ENCODE peak calls at places on chromosomes 2 and 18, in five cellular contexts. A is HFFc6, E is IMR-90, H is thoracic aorta, S is glutamatergic neuron. X is an unnamed sample.

GRCh38 chr2:201259216-201259615 is 1.1 kb upstream of the CASP8 start:
- DNase-seq in A (no peak), E (no peak), H (no peak), S (no peak), X (no peak)

GRCh38 chr2:9757430-9758287 is 85.6 kb upstream of the TAF1B start:
- DNase-seq in A (peak; percentile 17), E (peak; percentile 27), H (peak; percentile 25), S (peak; percentile 40), X (no peak)

GRCh38 chr18:42258301-42258965 is 303.4 kb downstream of the PIK3C3 start:
- DNase-seq in A (no peak), E (no peak), H (no peak), S (no peak), X (no peak)

GRCh38 chr2:211093743-211094303 is 537.4 kb downstream of the CPS1 start:
- DNase-seq in A (no peak), E (no peak), H (no peak), S (no peak), X (no peak)

GRCh38 chr2:28662468-28663095 is 89.0 kb upstream of the PPP1CB start:
- DNase-seq in A (peak; percentile 71), E (peak; percentile 81), H (peak; percentile 87), S (no peak), X (no peak)

GRCh38 chr2:170221317-170222288 is 43.7 kb downstream of the MYO3B start:
- DNase-seq in A (peak; percentile 18), E (peak; percentile 76), H (no peak), S (no peak), X (no peak)

GRCh38 chr18:21855432-21855831 is 114.8 kb downstream of the MIB1 start:
- DNase-seq in A (no peak), E (no peak), H (no peak), S (no peak), X (no peak)

GRCh38 chr18:11096411-11096810 is 53.0 kb downstream of the PIEZO2 start:
- DNase-seq in A (no peak), E (no peak), H (no peak), S (no peak), X (no peak)

GRCh38 chr18:30175061-30175574 is 867.4 kb downstream of the DSC3 start:
- DNase-seq in A (no peak), E (no peak), H (no peak), S (no peak), X (no peak)

GRCh38 chr18:33128581-33128980 is 311.9 kb downstream of the CCDC178 start:
- DNase-seq in A (no peak), E (no peak), H (no peak), S (no peak), X (no peak)

GRCh38 chr2:127653421-127654083 is 7.6 kb downstream of the GPR17 start:
- DNase-seq in A (no peak), E (no peak), H (no peak), S (no peak), X (no peak)

GRCh38 chr2:22110244-22110651 is 986.5 kb downstream of the TDRD15 start:
- DNase-seq in A (no peak), E (no peak), H (no peak), S (no peak), X (no peak)

GRCh38 chr2:186582698-186583097 is 7.2 kb upstream of the ITGAV start:
- DNase-seq in A (no peak), E (no peak), H (no peak), S (no peak), X (no peak)

GRCh38 chr2:144505245-144505801 is 14.6 kb downstream of the ZEB2 start:
- DNase-seq in A (peak; percentile 53), E (no peak), H (no peak), S (no peak), X (no peak)

GRCh38 chr2:197615033-197615652 is 60.2 kb downstream of the RFTN2 start:
- DNase-seq in A (no peak), E (no peak), H (no peak), S (no peak), X (no peak)
- TF ChIP-seq CTCF in A (no peak), E (no peak), H (no peak), S (no peak), X (no peak)

GRCh38 chr2:119117891-119118882 is 40.4 kb downstream of the C1QL2 start:
- DNase-seq in A (no peak), E (no peak), H (no peak), S (no peak), X (no peak)
- TF ChIP-seq CTCF in A (no peak), E (no peak), H (no peak), S (no peak), X (no peak)

DNA sequence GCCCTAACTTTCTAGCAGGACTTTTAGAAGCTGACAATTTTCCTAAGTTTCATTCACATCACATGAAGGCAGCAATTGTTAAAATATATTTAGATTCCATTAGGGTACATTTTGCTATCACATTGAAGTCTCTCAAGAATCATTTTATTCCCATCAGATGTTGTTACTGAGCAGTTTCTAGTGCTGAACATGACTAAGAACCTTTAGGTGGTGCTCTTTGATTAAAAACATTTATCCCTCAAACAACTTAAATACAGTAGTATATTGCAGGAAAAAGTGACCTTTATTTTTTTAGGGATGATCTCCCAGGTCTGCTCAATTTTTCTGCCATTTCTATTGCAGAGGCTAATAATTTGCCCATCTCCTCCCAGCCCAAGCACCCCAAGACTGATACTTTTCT is 22.9 kb upstream of the NARS1 start:
- DNase-seq in A (no peak), E (peak; percentile 17), H (no peak), S (no peak), X (no peak)
- TF ChIP-seq CTCF in A (no peak), E (peak; percentile 28), H (no peak), S (no peak), X (no peak)

GRCh38 chr2:161988589-161988988 is 85.4 kb downstream of the DPP4 start:
- DNase-seq in A (no peak), E (no peak), H (no peak), S (no peak), X (no peak)
- TF ChIP-seq CTCF in A (peak; percentile 50), E (no peak), H (no peak), S (no peak), X (no peak)

GRCh38 chr18:55462652-55463051 is 125.3 kb downstream of the TCF4 start:
- DNase-seq in A (no peak), E (no peak), H (no peak), S (no peak), X (no peak)

GRCh38 chr18:55461843-55462242 is 126.1 kb downstream of the TCF4 start:
- DNase-seq in A (no peak), E (no peak), H (no peak), S (no peak), X (no peak)

GRCh38 chr18:55466789-55467188 is 121.2 kb downstream of the TCF4 start:
- DNase-seq in A (no peak), E (no peak), H (no peak), S (no peak), X (no peak)

GRCh38 chr18:55464581-55464980 is 123.4 kb downstream of the TCF4 start:
- DNase-seq in A (no peak), E (no peak), H (no peak), S (no peak), X (no peak)

GRCh38 chr18:55465313-55465712 is 122.7 kb downstream of the TCF4 start:
- DNase-seq in A (peak; percentile 9), E (no peak), H (no peak), S (no peak), X (no peak)
- TF ChIP-seq CTCF in A (no peak), E (no peak), H (no peak), S (no peak), X (no peak)